ENCODE peak calls at places on chromosomes 2 and 18, in four cellular contexts. One of them, this sample, is unnamed.

GRCh38 chr2:196096982-196097745 is 28.5 kb upstream of the DNAH7 start:
- DNase-seq in fibroblast of lung: no peak
- DNase-seq in HFF-Myc: no peak
- DNase-seq in tibial artery: no peak
- DNase-seq in this sample: no peak

GRCh38 chr2:121155502-121156056 is 129.4 kb downstream of the TFCP2L1 start:
- DNase-seq in fibroblast of lung: no peak
- DNase-seq in tibial artery: no peak
- DNase-seq in HFF-Myc: no peak
- DNase-seq in this sample: no peak

GRCh38 chr2:62461707-62462106 is 44.3 kb downstream of the TMEM17 start:
- DNase-seq in HFF-Myc: no peak
- DNase-seq in fibroblast of lung: peak; percentile 84
- DNase-seq in tibial artery: no peak
- DNase-seq in this sample: no peak

GRCh38 chr2:182228073-182228473 is 198.8 kb downstream of the PDE1A start:
- DNase-seq in tibial artery: no peak
- DNase-seq in fibroblast of lung: no peak
- DNase-seq in HFF-Myc: no peak
- DNase-seq in this sample: no peak

GRCh38 chr18:10973579-10974260 is 175.6 kb downstream of the PIEZO2 start:
- DNase-seq in HFF-Myc: no peak
- DNase-seq in tibial artery: no peak
- DNase-seq in fibroblast of lung: peak; percentile 47
- DNase-seq in this sample: peak; percentile 29

GRCh38 chr2:144438722-144439508 is 81.0 kb downstream of the ZEB2 start:
- DNase-seq in fibroblast of lung: no peak
- DNase-seq in tibial artery: no peak
- DNase-seq in HFF-Myc: no peak
- DNase-seq in this sample: no peak

GRCh38 chr2:31070339-31070738 is 67.9 kb downstream of the GALNT14 start:
- DNase-seq in tibial artery: no peak
- DNase-seq in HFF-Myc: no peak
- DNase-seq in fibroblast of lung: no peak
- DNase-seq in this sample: no peak

GRCh38 chr2:186303091-186303490 is 183.0 kb upstream of the ZC3H15 start:
- DNase-seq in fibroblast of lung: no peak
- DNase-seq in tibial artery: no peak
- DNase-seq in HFF-Myc: no peak
- DNase-seq in this sample: no peak

GRCh38 chr2:136956050-136956449 is 190.7 kb downstream of the THSD7B start:
- DNase-seq in fibroblast of lung: no peak
- DNase-seq in tibial artery: no peak
- DNase-seq in HFF-Myc: no peak
- DNase-seq in this sample: no peak

GRCh38 chr2:101696272-101697123 is 1.0 kb upstream of the MAP4K4 start:
- DNase-seq in HFF-Myc: no peak
- DNase-seq in fibroblast of lung: no peak
- DNase-seq in tibial artery: peak; percentile 38
- DNase-seq in this sample: peak; percentile 29

GRCh38 chr2:126837926-126838717 is 60.6 kb upstream of the TEX51 start:
- DNase-seq in fibroblast of lung: no peak
- DNase-seq in HFF-Myc: no peak
- DNase-seq in tibial artery: no peak
- DNase-seq in this sample: no peak

GRCh38 chr2:69565431-69565839 is 78.1 kb downstream of the AAK1 start:
- DNase-seq in fibroblast of lung: no peak
- DNase-seq in tibial artery: peak; percentile 49
- DNase-seq in HFF-Myc: no peak
- DNase-seq in this sample: peak; percentile 41

GRCh38 chr2:188813315-188813714 is 160.9 kb upstream of the COL3A1 start:
- DNase-seq in HFF-Myc: no peak
- DNase-seq in fibroblast of lung: peak; percentile 86
- DNase-seq in tibial artery: no peak
- DNase-seq in this sample: peak; percentile 29

GRCh38 chr2:86213699-86214502 is 14.6 kb downstream of the MRPL35 start:
- DNase-seq in tibial artery: no peak
- DNase-seq in HFF-Myc: no peak
- DNase-seq in fibroblast of lung: no peak
- DNase-seq in this sample: peak; percentile 34

GRCh38 chr2:176002684-176003225 is 688 bp upstream of the LNPK start:
- DNase-seq in tibial artery: peak; percentile 21
- DNase-seq in fibroblast of lung: peak; percentile 38
- DNase-seq in HFF-Myc: no peak
- DNase-seq in this sample: peak; percentile 18

GRCh38 chr2:158359846-158360245 is 96.7 kb downstream of the CCDC148 start:
- DNase-seq in tibial artery: no peak
- DNase-seq in fibroblast of lung: peak; percentile 66
- DNase-seq in HFF-Myc: no peak
- DNase-seq in this sample: peak; percentile 7

GRCh38 chr18:24053211-24053610 is 38.7 kb downstream of the TTC39C start:
- DNase-seq in HFF-Myc: no peak
- DNase-seq in tibial artery: no peak
- DNase-seq in fibroblast of lung: no peak
- DNase-seq in this sample: no peak

GRCh38 chr18:23718731-23719130 is 29.5 kb downstream of the LAMA3 start:
- DNase-seq in tibial artery: no peak
- DNase-seq in HFF-Myc: no peak
- DNase-seq in fibroblast of lung: no peak
- DNase-seq in this sample: no peak

GRCh38 chr2:235390108-235390815 is 103.6 kb upstream of the AGAP1 start:
- DNase-seq in HFF-Myc: no peak
- DNase-seq in tibial artery: peak; percentile 47
- DNase-seq in fibroblast of lung: peak; percentile 76
- DNase-seq in this sample: peak; percentile 9

GRCh38 chr2:10537522-10538195 is 89.5 kb upstream of the ODC1 start:
- DNase-seq in tibial artery: no peak
- DNase-seq in fibroblast of lung: no peak
- DNase-seq in HFF-Myc: no peak
- DNase-seq in this sample: no peak

GRCh38 chr2:20551231-20551944 is 99.5 kb downstream of the HS1BP3 start:
- DNase-seq in HFF-Myc: no peak
- DNase-seq in tibial artery: no peak
- DNase-seq in fibroblast of lung: no peak
- DNase-seq in this sample: no peak

GRCh38 chr2:74146929-74147728 is 583 bp downstream of the BOLA3 start:
- DNase-seq in fibroblast of lung: peak; percentile 44
- DNase-seq in tibial artery: peak; percentile 22
- DNase-seq in HFF-Myc: no peak
- DNase-seq in this sample: peak; percentile 31

GRCh38 chr2:31008571-31009114 is 129.6 kb downstream of the GALNT14 start:
- DNase-seq in fibroblast of lung: no peak
- DNase-seq in tibial artery: no peak
- DNase-seq in HFF-Myc: no peak
- DNase-seq in this sample: no peak

GRCh38 chr2:878245-878930 is 72.3 kb upstream of the SNTG2 start:
- DNase-seq in tibial artery: no peak
- DNase-seq in fibroblast of lung: no peak
- DNase-seq in HFF-Myc: no peak
- DNase-seq in this sample: no peak

GRCh38 chr2:10030311-10030736 is 13.0 kb upstream of the KLF11 start:
- DNase-seq in fibroblast of lung: no peak
- DNase-seq in tibial artery: no peak
- DNase-seq in HFF-Myc: no peak
- DNase-seq in this sample: no peak

GRCh38 chr18:10320201-10320600 is 134.2 kb upstream of the APCDD1 start:
- DNase-seq in fibroblast of lung: no peak
- DNase-seq in HFF-Myc: no peak
- DNase-seq in tibial artery: no peak
- DNase-seq in this sample: no peak

GRCh38 chr2:182456784-182457183 is 29.9 kb upstream of the PDE1A start:
- DNase-seq in tibial artery: no peak
- DNase-seq in fibroblast of lung: peak; percentile 78
- DNase-seq in HFF-Myc: no peak
- DNase-seq in this sample: peak; percentile 53

GRCh38 chr2:218961651-218962570 is 2.4 kb downstream of the CDK5R2 start:
- DNase-seq in fibroblast of lung: no peak
- DNase-seq in HFF-Myc: no peak
- DNase-seq in tibial artery: no peak
- DNase-seq in this sample: no peak

DNA sequence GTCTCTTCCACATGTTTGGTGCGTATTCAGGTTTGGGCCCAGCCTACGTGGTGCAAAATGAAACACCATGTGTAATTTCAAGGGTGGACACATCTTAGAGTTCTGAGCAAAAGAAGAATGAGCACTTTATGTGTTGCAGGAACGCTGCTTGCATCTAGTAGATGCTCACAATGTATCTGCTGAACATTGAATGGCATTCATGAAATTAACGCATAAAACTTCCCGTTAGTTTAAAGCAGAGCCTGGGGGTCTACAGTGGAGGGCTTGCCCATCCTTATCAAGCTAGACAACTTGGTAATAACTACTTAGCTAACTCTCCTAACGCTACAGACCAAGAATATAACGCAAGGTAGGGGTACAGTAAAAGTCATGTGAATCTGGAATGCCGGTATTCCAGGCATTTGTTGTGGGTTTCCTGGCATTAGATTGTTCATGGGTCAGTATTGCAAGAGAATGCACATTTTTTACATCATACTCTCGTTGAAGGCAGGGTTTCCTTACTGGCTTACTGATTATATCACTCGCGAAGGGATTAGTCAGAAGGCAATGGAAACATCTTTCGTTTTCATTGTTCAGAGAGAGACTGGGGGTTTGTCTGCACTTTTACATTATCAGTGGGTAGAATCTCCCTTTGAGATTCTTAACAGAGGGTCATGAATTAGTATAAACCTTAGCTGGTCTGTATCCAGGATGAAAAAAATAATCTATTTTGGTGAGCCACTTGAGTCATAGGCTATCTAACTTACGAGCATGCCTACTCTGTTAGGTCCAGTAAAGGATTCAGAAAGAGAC is 229.5 kb upstream of the EPAS1 start:
- DNase-seq in tibial artery: no peak
- DNase-seq in fibroblast of lung: peak; percentile 99
- DNase-seq in HFF-Myc: peak; percentile 72
- DNase-seq in this sample: peak; percentile 99
- H3K4me3 ChIP-seq in tibial artery: no peak overlapping the region
- H3K4me3 ChIP-seq in fibroblast of lung: no peak overlapping the region
- H3K4me3 ChIP-seq in HFF-Myc: peak overlapping the region; percentile 6
- H3K4me3 ChIP-seq in this sample: peak overlapping the region; percentile 38

GRCh38 chr2:19369341-19369955 is 11.0 kb upstream of the OSR1 start:
- DNase-seq in tibial artery: peak; percentile 20
- DNase-seq in HFF-Myc: no peak
- DNase-seq in fibroblast of lung: peak; percentile 39
- DNase-seq in this sample: peak; percentile 76
- TF ChIP-seq CTCF in tibial artery: no peak
- TF ChIP-seq CTCF in HFF-Myc: peak; percentile 68
- TF ChIP-seq CTCF in fibroblast of lung: peak; percentile 83
- TF ChIP-seq CTCF in this sample: peak; percentile 75

DNA sequence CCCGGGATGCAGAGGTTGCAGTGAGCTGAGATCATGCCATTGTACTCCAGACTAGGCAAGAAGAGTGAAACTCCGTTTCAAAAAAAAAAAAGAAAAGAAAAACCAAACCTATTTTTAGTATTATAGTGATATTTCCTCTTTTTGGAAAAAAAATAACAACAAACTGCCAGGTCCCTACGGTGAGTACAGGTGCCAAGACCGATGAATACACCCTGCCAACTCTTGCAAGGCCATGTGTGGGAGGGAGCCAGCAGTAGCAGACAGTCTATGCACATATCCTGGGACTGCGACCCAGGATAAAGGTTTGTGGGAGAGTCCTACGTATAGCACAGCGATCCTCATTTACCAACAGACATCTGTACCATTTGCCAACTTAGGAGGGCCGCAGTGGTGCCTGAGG is 69.6 kb upstream of the DNMT3A start:
- DNase-seq in tibial artery: no peak
- DNase-seq in fibroblast of lung: no peak
- DNase-seq in HFF-Myc: no peak
- DNase-seq in this sample: no peak
- H3K4me3 ChIP-seq in tibial artery: no peak overlapping the region
- H3K4me3 ChIP-seq in fibroblast of lung: no peak overlapping the region
- H3K4me3 ChIP-seq in HFF-Myc: no peak overlapping the region
- H3K4me3 ChIP-seq in this sample: no peak overlapping the region

DNA sequence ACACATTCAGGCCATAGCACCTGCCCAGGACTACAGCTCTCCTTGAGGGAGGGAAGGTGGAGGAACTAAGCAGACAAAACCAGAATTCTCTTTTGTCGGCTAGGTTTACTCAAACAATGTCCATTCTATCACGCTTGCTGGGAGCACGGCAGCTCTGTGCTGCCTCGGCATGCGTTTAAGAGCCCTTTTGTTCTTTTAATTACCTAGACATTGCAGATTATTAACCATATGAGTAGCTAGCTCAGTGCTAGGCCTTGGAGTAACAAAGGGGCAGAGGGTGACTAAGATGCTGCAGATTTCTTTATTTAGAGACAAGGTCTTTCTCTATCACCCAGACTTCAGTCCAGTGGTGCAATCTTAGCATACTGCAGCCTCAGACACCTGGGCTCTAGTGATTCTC is 11.0 kb downstream of the MSGN1 start:
- DNase-seq in HFF-Myc: no peak
- DNase-seq in tibial artery: no peak
- DNase-seq in fibroblast of lung: no peak
- DNase-seq in this sample: no peak
- TF ChIP-seq CTCF in HFF-Myc: no peak
- TF ChIP-seq CTCF in tibial artery: no peak
- TF ChIP-seq CTCF in fibroblast of lung: no peak
- TF ChIP-seq CTCF in this sample: no peak